ENCODE peak calls at places on chromosome 6, in nine cellular contexts. U is IMR-90, M is Peyer's patch, P is stomach, F is A549, C is esophagus squamous epithelium, J is breast epithelium, B is HCT116, T is body of pancreas. R is an unnamed sample. For H3K4me1, the result is how much of the 10 kb centered on the place peaks cover.

GRCh38 chr6:157317129-157317814 is 6.0 kb downstream of the TMEM242 start:
- DNase-seq in C (no peak), U (peak), B (peak), F (peak), T (peak), J (peak), P (peak), M (no peak), R (peak)

GRCh38 chr6:1872649-1873131 is 263.0 kb downstream of the FOXC1 start:
- DNase-seq in J (no peak), M (no peak), U (peak), C (no peak), B (no peak), P (no peak), T (peak), F (no peak), R (no peak)

GRCh38 chr6:151063339-151063738 is 176.4 kb upstream of the AKAP12 start:
- DNase-seq in B (peak), J (no peak), P (no peak), U (peak), M (no peak), F (no peak), C (no peak), T (no peak), R (no peak)

GRCh38 chr6:46983007-46983411 is 59.1 kb downstream of the ADGRF1 start:
- DNase-seq in J (no peak), F (peak), T (no peak), U (no peak), C (no peak), P (no peak), B (no peak), M (no peak), R (no peak)

GRCh38 chr6:152634773-152635172 is 2.4 kb downstream of the SYNE1 start:
- DNase-seq in J (no peak), C (no peak), M (no peak), B (no peak), U (no peak), P (no peak), F (no peak), T (no peak), R (no peak)

GRCh38 chr6:52994031-52994788 is 874 bp downstream of the GSTA4 start:
- DNase-seq in M (no peak), F (peak), B (no peak), U (peak), P (no peak), C (no peak), J (peak), T (peak), R (no peak)

GRCh38 chr6:142878407-142878806 is 66.6 kb downstream of the HIVEP2 start:
- DNase-seq in F (no peak), P (no peak), C (no peak), U (no peak), T (no peak), M (no peak), B (no peak), J (no peak), R (peak)

GRCh38 chr6:169212897-169213813 is 40.5 kb downstream of the THBS2 start:
- DNase-seq in U (peak), F (peak), B (peak), T (peak), M (peak), P (peak), J (peak), C (peak), R (peak)

GRCh38 chr6:25359191-25359861 is 80.2 kb downstream of the CARMIL1 start:
- DNase-seq in U (peak), B (no peak), M (no peak), J (peak), T (peak), C (no peak), P (no peak), F (no peak), R (no peak)

GRCh38 chr6:117920493-117920845 is 13.4 kb downstream of the SLC35F1 start:
- DNase-seq in U (no peak), J (no peak), C (no peak), M (no peak), P (no peak), T (peak), B (no peak), F (no peak), R (no peak)

GRCh38 chr6:158782432-158783166 is 36.6 kb downstream of the EZR start:
- DNase-seq in P (peak), B (no peak), U (no peak), F (no peak), C (no peak), T (no peak), M (peak), J (no peak), R (no peak)

GRCh38 chr6:156057869-156058268 is 602.2 kb upstream of the NOX3 start:
- DNase-seq in T (no peak), J (no peak), P (no peak), B (no peak), U (no peak), C (no peak), M (no peak), F (no peak), R (no peak)

GRCh38 chr6:168703970-168704369 is 263.0 kb downstream of the SMOC2 start:
- DNase-seq in F (no peak), U (no peak), B (no peak), P (no peak), T (no peak), C (no peak), M (no peak), J (no peak), R (no peak)

GRCh38 chr6:104887350-104887749 is 27.6 kb upstream of the HACE1 start:
- DNase-seq in U (peak), F (no peak), C (no peak), B (no peak), J (no peak), T (no peak), M (no peak), P (no peak), R (no peak)

GRCh38 chr6:4800662-4801061 is 24.5 kb downstream of the CDYL start:
- DNase-seq in P (no peak), U (no peak), M (no peak), C (no peak), T (no peak), J (no peak), B (no peak), F (no peak), R (no peak)

GRCh38 chr6:117425431-117426153 is at the start of gene ROS1:
- DNase-seq in J (no peak), B (no peak), M (no peak), P (no peak), F (no peak), T (no peak), U (no peak), C (no peak), R (no peak)

GRCh38 chr6:37170273-37171140 is 555 bp downstream of the PIM1 start:
- DNase-seq in J (peak), T (peak), U (peak), B (no peak), M (peak), P (peak), F (peak), C (no peak), R (peak)

GRCh38 chr6:145761584-145761983 is 26.3 kb upstream of the EPM2A start:
- DNase-seq in U (no peak), C (no peak), P (no peak), B (no peak), T (no peak), F (no peak), J (no peak), M (no peak), R (no peak)

GRCh38 chr6:32148722-32149576 is 2.8 kb downstream of the PRRT1 start:
- DNase-seq in M (peak), C (no peak), F (no peak), J (no peak), U (no peak), B (no peak), T (peak), P (peak), R (peak)

GRCh38 chr6:125377621-125378020 is 75.9 kb upstream of the HDDC2 start:
- DNase-seq in J (no peak), T (no peak), U (peak), B (no peak), M (no peak), C (no peak), P (no peak), F (no peak), R (no peak)

GRCh38 chr6:35140991-35141720 is at the start of gene TCP11:
- DNase-seq in T (peak), U (no peak), J (no peak), P (peak), M (no peak), C (no peak), F (no peak), B (no peak), R (peak)

GRCh38 chr6:27889628-27890315 is 22.4 kb downstream of the OR2B2 start:
- DNase-seq in B (peak), U (no peak), J (no peak), P (no peak), C (no peak), M (no peak), F (no peak), T (no peak), R (no peak)

GRCh38 chr6:87664943-87665342 is 37.1 kb downstream of the AKIRIN2 start:
- DNase-seq in F (no peak), T (no peak), P (no peak), B (no peak), M (no peak), C (no peak), U (no peak), J (no peak), R (no peak)

GRCh38 chr6:164286021-164286420 is 871.5 kb downstream of the QKI start:
- DNase-seq in C (no peak), B (no peak), J (no peak), U (no peak), T (no peak), F (no peak), M (no peak), P (no peak), R (no peak)

GRCh38 chr6:105326216-105326615 is 76.7 kb downstream of the PREP start:
- DNase-seq in J (peak), F (no peak), T (peak), U (peak), C (no peak), P (peak), B (peak), M (no peak), R (no peak)

GRCh38 chr6:68333444-68333843 is 301.6 kb upstream of the ADGRB3 start:
- DNase-seq in U (no peak), M (no peak), J (no peak), P (no peak), C (no peak), T (no peak), F (no peak), B (no peak), R (no peak)

GRCh38 chr6:150687508-150687907 is 87.8 kb downstream of the PLEKHG1 start:
- DNase-seq in U (no peak), P (peak), M (no peak), B (no peak), C (no peak), J (no peak), F (no peak), T (peak), R (peak)

GRCh38 chr6:36285187-36285612 is 15.3 kb downstream of the PNPLA1 start:
- DNase-seq in F (no peak), J (no peak), M (no peak), B (no peak), P (no peak), C (no peak), U (no peak), T (no peak), R (no peak)

GRCh38 chr6:143232849-143233248 is 172.2 kb downstream of the AIG1 start:
- DNase-seq in F (peak), J (no peak), P (peak), T (peak), U (peak), B (peak), C (no peak), M (no peak), R (no peak)

GRCh38 chr6:93821953-93822352 is 402.6 kb upstream of the EPHA7 start:
- DNase-seq in F (no peak), U (no peak), T (no peak), P (no peak), J (no peak), C (no peak), M (no peak), B (no peak), R (no peak)

GRCh38 chr6:116029535-116029934 is 31.2 kb downstream of the FRK start:
- DNase-seq in T (no peak), C (no peak), U (no peak), B (no peak), M (no peak), P (no peak), F (no peak), J (no peak), R (no peak)
- H3K4me1 ChIP-seq in T (under half), C (under half), U (under half), B (under half), M (under half), P (under half), F (half or more), J (under half), R (under half)

DNA sequence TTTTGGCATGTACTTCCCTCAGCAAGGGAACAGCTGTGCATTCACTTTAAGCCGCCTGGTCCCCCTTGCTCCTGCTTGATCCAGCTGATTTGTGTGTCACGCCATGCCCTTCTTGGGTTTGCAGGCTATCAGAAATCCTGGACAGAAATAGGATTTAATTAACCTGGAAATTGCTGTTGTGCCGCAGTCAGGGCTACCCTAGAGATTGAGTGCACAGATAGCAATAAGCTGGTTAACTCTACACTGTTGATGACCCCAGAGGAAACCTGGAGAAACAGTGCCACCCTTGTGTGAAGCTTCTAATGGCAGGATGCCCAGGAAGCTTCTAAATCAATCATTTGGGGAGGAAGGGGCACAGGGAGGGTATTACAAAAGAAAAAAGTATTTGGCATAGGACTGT is 199.0 kb downstream of the JARID2 start:
- DNase-seq in M (no peak), U (no peak), B (peak), P (no peak), F (no peak), T (peak), C (no peak), J (no peak), R (no peak)
- TF ChIP-seq CTCF in M (no peak), U (no peak), B (no peak), P (no peak), F (peak), T (no peak), C (no peak), J (no peak), R (no peak)

DNA sequence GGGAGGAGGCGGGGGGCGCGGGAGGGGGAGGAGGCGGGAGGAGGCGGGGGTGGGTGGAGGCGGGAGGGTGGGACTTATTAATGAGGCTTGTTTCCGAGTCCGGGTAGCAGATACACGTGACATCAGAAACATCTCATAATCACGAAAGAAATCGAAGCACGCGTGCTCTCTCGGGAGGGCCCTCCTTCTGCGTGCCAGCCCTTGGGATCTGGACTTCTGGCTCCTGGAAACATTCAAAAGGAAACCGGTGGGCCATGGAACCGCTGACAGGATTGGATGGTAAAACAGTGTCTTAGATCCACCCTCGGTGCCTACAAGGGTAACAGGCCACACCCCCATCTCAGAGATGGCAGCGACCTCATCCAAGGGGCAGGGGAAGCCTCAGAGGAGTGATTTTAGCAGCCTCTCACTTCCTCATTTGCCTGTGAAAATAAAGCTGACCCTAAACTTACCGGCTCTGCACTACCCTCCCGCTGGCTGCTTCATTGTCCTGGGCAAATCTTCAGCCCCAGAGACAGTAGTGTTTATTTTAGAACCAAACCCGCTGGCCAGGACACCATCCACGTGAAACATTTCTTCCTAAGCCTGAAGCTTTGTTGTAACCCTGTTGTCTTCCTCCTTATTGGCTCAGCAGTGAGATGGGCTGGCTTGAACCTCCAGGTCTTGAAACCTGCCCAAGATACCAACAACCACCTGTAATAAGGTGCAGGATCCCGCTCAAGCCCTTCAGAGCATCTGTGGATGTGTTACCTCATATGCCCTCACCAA is 97.5 kb downstream of the PSMG4 start:
- DNase-seq in T (peak), C (peak), U (peak), P (peak), B (peak), J (peak), F (peak), M (peak), R (peak)
- TF ChIP-seq POLR2A in T (no peak), C (no peak), U (no peak), P (no peak), B (no peak), J (no peak), F (no peak), M (no peak), R (peak)

DNA sequence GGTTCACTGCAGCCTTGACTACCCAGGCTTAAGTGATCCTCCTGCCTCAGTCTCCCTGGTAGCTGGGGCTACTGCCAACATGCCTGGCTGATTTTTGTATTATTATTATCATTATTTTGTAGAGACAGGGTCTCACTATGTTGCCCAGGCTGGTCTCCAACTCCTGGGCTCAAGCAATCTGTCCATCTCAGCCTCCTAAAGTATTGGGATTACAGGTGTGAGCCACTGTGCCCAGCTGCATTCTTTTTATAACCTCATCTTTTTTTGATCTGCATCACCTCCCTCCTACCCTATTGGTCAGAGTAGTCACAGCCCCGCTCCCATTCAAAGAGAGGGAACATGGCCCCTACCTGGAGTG is 23.6 kb upstream of the IER3 start:
- DNase-seq in F (no peak), P (no peak), T (no peak), M (no peak), C (no peak), U (no peak), J (no peak), B (no peak), R (no peak)
- H3K4me1 ChIP-seq in F (half or more), P (half or more), T (under half), M (under half), C (under half), U (under half), J (under half), B (half or more), R (under half)

DNA sequence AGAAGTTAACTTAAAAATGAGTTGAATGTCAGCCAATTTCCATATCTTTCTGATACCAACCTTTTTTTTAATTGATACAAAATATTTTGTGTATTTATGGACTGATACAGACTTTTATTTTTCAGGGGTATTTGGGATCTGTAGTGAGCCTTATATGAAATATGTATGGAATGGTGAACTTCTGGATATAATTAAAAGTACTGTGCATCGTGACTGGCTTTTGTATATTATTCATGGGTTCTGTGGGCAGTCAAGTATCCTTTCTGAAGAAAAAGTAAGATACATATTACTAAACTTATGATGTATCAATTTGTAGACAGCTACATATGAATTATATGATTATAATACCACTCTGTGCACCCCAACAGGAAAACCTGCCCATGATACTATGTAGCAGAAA is 47.1 kb downstream of the FIG4 start:
- DNase-seq in B (no peak), M (no peak), P (no peak), C (no peak), J (no peak), F (no peak), U (peak), T (no peak), R (no peak)
- TF ChIP-seq CTCF in B (no peak), M (no peak), P (no peak), C (no peak), J (no peak), F (no peak), U (no peak), T (no peak), R (no peak)

GRCh38 chr6:19835605-19836004 is 1.6 kb upstream of the ID4 start:
- DNase-seq in P (no peak), U (no peak), M (no peak), J (no peak), B (no peak), C (no peak), T (no peak), F (no peak), R (no peak)

GRCh38 chr6:19837511-19838441 is 606 bp downstream of the ID4 start:
- DNase-seq in U (peak), C (no peak), B (no peak), M (no peak), J (peak), F (peak), P (peak), T (peak), R (peak)

GRCh38 chr6:19838442-19839236 is 1.5 kb downstream of the ID4 start:
- DNase-seq in F (peak), B (peak), M (no peak), J (peak), P (peak), T (peak), C (no peak), U (peak), R (peak)

GRCh38 chr6:19834858-19835257 is 2.3 kb upstream of the ID4 start:
- DNase-seq in U (no peak), B (no peak), M (no peak), T (no peak), P (no peak), J (no peak), C (no peak), F (no peak), R (no peak)

GRCh38 chr6:19836799-19837510 is at the start of gene ID4:
- DNase-seq in U (peak), C (no peak), F (peak), M (peak), P (peak), B (no peak), T (peak), J (peak), R (peak)
- TF ChIP-seq POLR2A in U (peak), C (peak), F (peak), M (peak), P (no peak), B (no peak), T (peak), J (peak), R (peak)

GRCh38 chr6:33577718-33578117 is 2.4 kb downstream of the BAK1 start:
- DNase-seq in U (no peak), J (no peak), P (no peak), F (no peak), B (no peak), T (no peak), C (no peak), M (no peak), R (no peak)
- H3K4me1 ChIP-seq in U (under half), J (under half), P (under half), F (under half), B (under half), T (under half), C (under half), M (under half), R (under half)

GRCh38 chr6:154500769-154501171 is 9.7 kb downstream of the CNKSR3 start:
- DNase-seq in F (no peak), M (no peak), T (peak), U (no peak), J (no peak), C (no peak), B (no peak), P (no peak), R (no peak)
- TF ChIP-seq CTCF in F (peak), M (peak), T (peak), U (peak), J (no peak), C (no peak), B (peak), P (no peak), R (peak)

GRCh38 chr6:15512126-15512525 is 150.7 kb downstream of the DTNBP1 start:
- DNase-seq in J (no peak), F (no peak), C (no peak), M (no peak), B (no peak), T (no peak), U (no peak), P (no peak), R (peak)
- TF ChIP-seq POLR2A in J (no peak), F (no peak), C (no peak), M (no peak), B (no peak), T (no peak), U (no peak), P (no peak), R (no peak)